ENCODE peak calls at places on chromosomes 1 and 21, in seven cellular contexts. O is K562, K is heart left ventricle, H is ovary, D is suprapubic skin, X is transverse colon, N is esophagus squamous epithelium. Z is an unnamed sample.

GRCh38 chr1:110192541-110192940 is 17.6 kb upstream of the KCNC4 start:
- DNase-seq in O (no peak), X (no peak), N (no peak), H (no peak), K (no peak), D (no peak), Z (no peak)

GRCh38 chr1:29590583-29591555 is 354.5 kb downstream of the PTPRU start:
- DNase-seq in D (no peak), H (no peak), K (no peak), X (no peak), O (no peak), N (no peak), Z (peak; percentile 70)

GRCh38 chr1:114833421-114833820 is 21.2 kb upstream of the SYCP1 start:
- DNase-seq in N (no peak), K (no peak), X (no peak), O (no peak), H (no peak), D (no peak), Z (no peak)

GRCh38 chr1:187631984-187632383 is 803.2 kb downstream of the PLA2G4A start:
- DNase-seq in H (no peak), O (no peak), K (no peak), N (no peak), D (no peak), X (no peak), Z (no peak)

GRCh38 chr1:8721681-8722324 is 95.6 kb downstream of the RERE start:
- DNase-seq in N (no peak), D (no peak), H (no peak), X (no peak), O (peak; percentile 51), K (no peak), Z (no peak)

GRCh38 chr21:22444990-22445389 is 1446.8 kb downstream of the NCAM2 start:
- DNase-seq in H (no peak), N (no peak), D (no peak), X (no peak), O (no peak), K (no peak), Z (no peak)

GRCh38 chr1:24966724-24967346 is 36.8 kb upstream of the RUNX3 start:
- DNase-seq in O (peak; percentile 60), X (no peak), N (no peak), D (no peak), K (no peak), H (no peak), Z (peak; percentile 48)

GRCh38 chr21:44082648-44083436 is 24.4 kb upstream of the PWP2 start:
- DNase-seq in N (no peak), O (no peak), H (no peak), X (no peak), K (no peak), D (peak; percentile 40), Z (no peak)

GRCh38 chr1:1308756-1309524 is 543 bp downstream of the PUSL1 start:
- DNase-seq in D (no peak), X (peak; percentile 57), K (no peak), O (no peak), H (peak; percentile 57), N (no peak), Z (no peak)

DNA sequence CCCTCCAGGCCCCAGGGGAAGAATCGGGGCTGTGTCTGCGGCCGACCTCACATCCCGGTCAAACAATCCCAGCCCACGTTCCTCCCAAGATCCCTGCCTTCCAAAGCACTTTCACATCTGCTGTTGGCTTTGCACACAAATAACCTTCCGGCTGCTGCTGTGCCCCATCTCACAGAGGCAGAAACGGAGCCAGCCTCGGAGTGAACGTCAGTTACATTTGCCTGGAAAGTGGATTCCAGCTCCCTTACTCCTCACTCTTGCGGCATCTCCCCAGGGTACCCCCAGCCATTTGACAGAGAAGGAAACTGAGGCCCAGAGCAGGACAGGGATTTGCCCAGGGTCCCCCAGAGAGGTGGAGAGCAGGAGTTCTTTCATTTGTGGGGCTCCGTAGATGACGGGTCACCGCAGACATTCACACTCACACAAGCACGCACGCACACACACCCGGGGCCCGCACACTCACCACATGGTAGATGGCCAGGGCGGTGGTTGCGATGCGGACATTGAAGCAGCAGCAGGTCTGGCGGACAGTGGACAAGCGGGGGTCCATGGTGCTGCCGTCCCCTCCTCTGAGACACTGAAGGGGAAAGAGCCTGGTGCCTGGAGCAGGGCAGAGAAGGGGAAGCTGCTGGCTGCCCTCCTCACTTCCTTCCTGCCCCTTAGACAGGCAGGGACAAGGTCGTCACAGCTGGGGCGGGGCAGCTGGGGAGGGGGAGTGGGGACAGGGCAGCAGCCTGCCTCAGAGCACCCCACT is at the start of gene LAPTM5:
- DNase-seq in O (no peak), H (no peak), X (peak; percentile 72), N (no peak), D (no peak), K (peak; percentile 73), Z (no peak)
- TF ChIP-seq POLR2A in O (no peak), H (no peak), X (peak; percentile 74), N (no peak), D (peak; percentile 73), K (peak; percentile 17), Z (no peak)

DNA sequence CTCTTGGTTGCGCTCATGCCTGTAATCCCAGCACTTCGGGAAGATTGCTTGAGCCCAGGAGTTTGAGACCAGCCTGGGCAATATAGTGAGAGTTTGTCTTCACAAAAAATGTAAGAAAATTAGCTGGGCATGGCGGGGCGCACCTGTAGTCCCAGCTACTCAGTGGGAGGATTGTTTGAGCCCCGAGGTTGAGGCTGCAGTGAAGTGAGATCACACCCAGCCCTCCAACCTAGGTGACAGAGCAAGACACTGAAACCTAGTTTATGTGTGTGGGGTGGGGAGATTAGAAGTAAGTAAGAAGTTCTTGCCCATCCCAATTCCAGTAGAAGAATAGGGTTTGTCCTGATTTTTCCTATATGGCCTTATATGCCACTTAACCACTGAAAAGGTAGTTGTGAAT is 2.0 kb downstream of the RPL5 start:
- DNase-seq in N (no peak), X (no peak), O (no peak), K (no peak), H (no peak), D (no peak), Z (no peak)
- TF ChIP-seq POLR2A in N (no peak), X (no peak), O (no peak), K (no peak), H (no peak), D (no peak), Z (no peak)

GRCh38 chr1:84141177-84142003 is 2.7 kb upstream of the PRKACB start:
- DNase-seq in H (no peak), N (no peak), X (no peak), K (no peak), D (no peak), O (no peak), Z (no peak)

GRCh38 chr1:84148758-84149157 is 4.7 kb downstream of the PRKACB start:
- DNase-seq in K (no peak), H (no peak), X (no peak), D (no peak), N (no peak), O (no peak), Z (no peak)

GRCh38 chr1:84145051-84145450 is 980 bp downstream of the PRKACB start:
- DNase-seq in H (no peak), D (no peak), N (no peak), X (peak; percentile 18), O (no peak), K (no peak), Z (no peak)

GRCh38 chr1:84146375-84147032 is 2.4 kb downstream of the PRKACB start:
- DNase-seq in X (no peak), H (no peak), O (no peak), D (no peak), K (no peak), N (no peak), Z (no peak)

DNA sequence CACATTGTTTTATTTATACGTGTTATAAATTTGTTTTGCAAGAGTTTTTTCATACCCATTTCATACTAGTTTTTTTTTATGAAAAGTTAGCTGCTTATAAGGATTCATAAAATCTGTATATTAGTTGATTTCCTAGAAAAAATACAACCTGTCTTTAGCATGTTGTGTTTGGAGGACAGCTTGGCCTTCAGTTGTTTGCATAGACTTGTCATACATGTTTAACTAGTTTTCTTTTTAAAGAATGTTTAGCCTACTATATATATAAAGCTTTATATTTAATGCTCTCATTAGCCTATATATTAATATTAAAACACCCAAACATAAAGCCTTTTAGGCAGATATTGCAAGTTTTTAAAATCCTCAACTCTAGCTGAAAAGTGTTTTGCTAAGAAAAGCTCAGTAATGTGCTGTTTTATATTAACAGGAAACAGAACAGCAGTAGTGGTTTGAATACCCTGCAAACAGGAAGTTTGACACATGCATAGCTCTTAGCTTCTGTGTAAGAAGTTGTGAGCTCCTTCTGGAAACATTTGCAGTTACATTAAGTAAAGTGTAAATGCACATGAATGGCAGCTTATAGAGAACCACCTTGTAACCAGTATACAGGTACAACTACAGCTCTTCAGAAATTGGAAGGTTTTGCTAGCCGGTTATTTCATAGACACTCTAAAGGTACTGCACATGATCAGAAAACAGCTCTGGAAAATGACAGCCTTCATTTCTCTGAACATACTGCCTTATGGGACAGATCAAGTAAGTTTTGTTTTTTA is at the start of gene PRKACB:
- DNase-seq in D (no peak), X (no peak), N (no peak), K (no peak), O (no peak), H (no peak), Z (no peak)
- TF ChIP-seq POLR2A in D (no peak), X (peak; percentile 76), N (no peak), K (no peak), O (no peak), H (no peak), Z (no peak)

GRCh38 chr1:11795238-11795890 is 10.4 kb downstream of the MTHFR start:
- DNase-seq in D (no peak), H (no peak), K (no peak), O (no peak), X (no peak), N (no peak), Z (no peak)

GRCh38 chr1:11797525-11798216 is 8.1 kb downstream of the MTHFR start:
- DNase-seq in K (peak; percentile 81), O (peak; percentile 92), N (no peak), H (peak; percentile 85), X (no peak), D (no peak), Z (no peak)

GRCh38 chr1:11793819-11794218 is 11.9 kb downstream of the MTHFR start:
- DNase-seq in D (no peak), X (no peak), H (no peak), N (no peak), O (peak; percentile 6), K (no peak), Z (no peak)

GRCh38 chr1:11794446-11795237 is 11.1 kb downstream of the MTHFR start:
- DNase-seq in K (peak; percentile 60), D (no peak), N (no peak), O (peak; percentile 9), H (no peak), X (no peak), Z (no peak)

DNA sequence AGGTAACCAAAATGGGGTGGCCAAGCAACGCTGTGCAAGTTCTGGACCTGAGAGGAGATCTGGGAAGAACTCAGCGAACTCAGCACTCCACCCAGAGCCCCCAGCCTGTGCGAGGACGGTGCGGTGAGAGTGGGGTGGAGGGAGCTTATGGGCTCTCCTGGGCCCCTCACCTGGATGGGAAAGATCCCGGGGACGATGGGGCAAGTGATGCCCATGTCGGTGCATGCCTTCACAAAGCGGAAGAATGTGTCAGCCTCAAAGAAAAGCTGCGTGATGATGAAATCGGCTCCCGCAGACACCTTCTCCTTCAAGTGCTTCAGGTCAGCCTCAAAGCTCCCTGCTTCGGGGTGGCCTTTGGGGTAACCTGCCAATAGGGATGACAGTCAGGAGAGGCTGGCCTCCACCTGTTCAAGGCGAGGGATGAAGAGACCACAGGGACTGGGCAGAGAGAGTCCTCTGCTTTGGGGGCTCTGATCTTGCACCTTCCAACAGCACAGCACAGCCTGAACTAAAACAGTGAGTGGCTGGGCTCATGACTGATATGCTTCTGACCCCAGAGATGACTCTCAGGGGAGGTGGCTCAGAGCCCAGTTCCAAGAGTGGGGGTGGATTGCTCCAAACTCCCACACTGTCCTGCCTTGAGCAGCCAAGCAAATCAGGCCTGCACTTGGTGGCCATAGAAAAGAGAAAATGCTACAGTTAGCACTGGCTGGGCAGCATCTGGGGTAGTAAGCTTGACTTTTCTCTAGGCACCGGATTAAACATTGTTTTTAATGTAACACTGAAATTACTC is 9.5 kb downstream of the MTHFR start:
- DNase-seq in H (peak; percentile 80), N (no peak), D (no peak), O (peak; percentile 90), X (no peak), K (peak; percentile 87), Z (no peak)
- TF ChIP-seq POLR2A in H (no peak), N (no peak), D (no peak), O (peak; percentile 82), X (no peak), K (peak; percentile 56), Z (no peak)